ENCODE peak calls at places on chromosomes 12 and 14, in four cellular contexts. One of them, this sample, is unnamed. For H3K4me1, the result is how much of the 10 kb centered on the place peaks cover.

GRCh38 chr14:67387195-67387594 is 24.8 kb downstream of the PLEK2 start:
- DNase-seq in body of pancreas: no peak
- DNase-seq in tibial artery: no peak
- DNase-seq in IMR-90: peak
- DNase-seq in this sample: no peak

GRCh38 chr12:93571360-93571853 is 1.1 kb upstream of the SOCS2 start:
- DNase-seq in tibial artery: peak
- DNase-seq in body of pancreas: peak
- DNase-seq in IMR-90: peak
- DNase-seq in this sample: peak

GRCh38 chr14:69887740-69888657 is 8.8 kb downstream of the SMOC1 start:
- DNase-seq in body of pancreas: no peak
- DNase-seq in tibial artery: no peak
- DNase-seq in IMR-90: peak
- DNase-seq in this sample: no peak

GRCh38 chr12:48512855-48513254 is 12.6 kb upstream of the OR8S1 start:
- DNase-seq in tibial artery: no peak
- DNase-seq in body of pancreas: no peak
- DNase-seq in IMR-90: no peak
- DNase-seq in this sample: no peak

GRCh38 chr12:71045781-71046180 is 112.0 kb downstream of the TSPAN8 start:
- DNase-seq in body of pancreas: no peak
- DNase-seq in IMR-90: no peak
- DNase-seq in tibial artery: no peak
- DNase-seq in this sample: no peak

GRCh38 chr12:64625243-64626077 is 15.2 kb downstream of the RASSF3 start:
- DNase-seq in tibial artery: peak
- DNase-seq in body of pancreas: peak
- DNase-seq in IMR-90: peak
- DNase-seq in this sample: no peak

GRCh38 chr12:121036810-121037326 is 2.2 kb downstream of the OASL start:
- DNase-seq in tibial artery: no peak
- DNase-seq in IMR-90: peak
- DNase-seq in body of pancreas: no peak
- DNase-seq in this sample: no peak

GRCh38 chr12:63823040-63823439 is 21.5 kb upstream of the SRGAP1 start:
- DNase-seq in IMR-90: no peak
- DNase-seq in tibial artery: no peak
- DNase-seq in body of pancreas: no peak
- DNase-seq in this sample: no peak

GRCh38 chr14:65486856-65487255 is 74.3 kb downstream of the FUT8 start:
- DNase-seq in tibial artery: no peak
- DNase-seq in IMR-90: peak
- DNase-seq in body of pancreas: no peak
- DNase-seq in this sample: no peak

GRCh38 chr12:78403681-78404080 is 460.9 kb upstream of the SYT1 start:
- DNase-seq in tibial artery: no peak
- DNase-seq in IMR-90: peak
- DNase-seq in body of pancreas: no peak
- DNase-seq in this sample: no peak

GRCh38 chr12:21476949-21477348 is 24.5 kb downstream of the RECQL start:
- DNase-seq in body of pancreas: no peak
- DNase-seq in IMR-90: peak
- DNase-seq in tibial artery: no peak
- DNase-seq in this sample: no peak

GRCh38 chr14:21063479-21063878 is 5.9 kb downstream of the RNASE8 start:
- DNase-seq in tibial artery: no peak
- DNase-seq in body of pancreas: peak
- DNase-seq in IMR-90: peak
- DNase-seq in this sample: no peak

GRCh38 chr12:40970320-40970907 is 217.7 kb upstream of the PDZRN4 start:
- DNase-seq in tibial artery: no peak
- DNase-seq in body of pancreas: no peak
- DNase-seq in IMR-90: no peak
- DNase-seq in this sample: no peak

GRCh38 chr12:10030446-10030845 is at the start of gene CLEC9A:
- DNase-seq in IMR-90: no peak
- DNase-seq in body of pancreas: no peak
- DNase-seq in tibial artery: no peak
- DNase-seq in this sample: no peak

GRCh38 chr14:102732924-102733323 is 44.3 kb upstream of the TRAF3 start:
- DNase-seq in IMR-90: no peak
- DNase-seq in body of pancreas: no peak
- DNase-seq in tibial artery: peak
- DNase-seq in this sample: no peak

GRCh38 chr12:124453419-124454351 is 113.7 kb downstream of the NCOR2 start:
- DNase-seq in body of pancreas: peak
- DNase-seq in tibial artery: peak
- DNase-seq in IMR-90: peak
- DNase-seq in this sample: peak
- H3K4me3 ChIP-seq in body of pancreas: no peak
- H3K4me3 ChIP-seq in tibial artery: no peak
- H3K4me3 ChIP-seq in IMR-90: no peak
- H3K4me3 ChIP-seq in this sample: no peak

DNA sequence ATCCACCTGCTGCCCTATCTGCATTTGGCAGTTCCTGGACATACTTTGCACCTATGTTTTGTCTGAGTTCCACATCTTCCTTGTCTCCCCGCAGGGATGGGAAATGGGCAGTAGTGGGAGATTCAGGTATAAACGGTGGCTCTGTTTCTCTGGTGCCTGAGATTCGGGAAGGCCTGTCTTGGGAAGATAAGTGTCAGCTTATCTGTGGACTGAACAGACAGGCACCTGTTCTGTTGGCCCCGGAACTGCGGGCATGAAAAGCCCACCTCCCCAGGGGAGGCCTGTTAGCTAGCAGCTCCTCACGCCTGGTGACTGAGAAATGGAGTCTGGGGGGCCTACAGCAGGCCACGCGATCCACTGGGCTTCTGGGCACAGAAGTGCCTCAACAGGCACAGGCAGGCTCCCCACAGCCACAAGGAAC is 5.8 kb downstream of the PHB2 start:
- DNase-seq in IMR-90: no peak
- DNase-seq in body of pancreas: no peak
- DNase-seq in tibial artery: no peak
- DNase-seq in this sample: no peak
- H3K4me1 ChIP-seq in IMR-90: under half
- H3K4me1 ChIP-seq in body of pancreas: half or more
- H3K4me1 ChIP-seq in tibial artery: under half
- H3K4me1 ChIP-seq in this sample: under half

GRCh38 chr12:31817120-31817519 is 88.3 kb upstream of the AMN1 start:
- DNase-seq in tibial artery: no peak
- DNase-seq in body of pancreas: no peak
- DNase-seq in IMR-90: no peak
- DNase-seq in this sample: no peak
- TF ChIP-seq CTCF in tibial artery: no peak
- TF ChIP-seq CTCF in body of pancreas: no peak
- TF ChIP-seq CTCF in IMR-90: no peak
- TF ChIP-seq CTCF in this sample: no peak

GRCh38 chr12:3167636-3168035 is 90.5 kb downstream of the TSPAN9 start:
- DNase-seq in tibial artery: no peak
- DNase-seq in body of pancreas: no peak
- DNase-seq in IMR-90: no peak
- DNase-seq in this sample: no peak

GRCh38 chr12:3171195-3171591 is 94.0 kb downstream of the TSPAN9 start:
- DNase-seq in IMR-90: peak
- DNase-seq in body of pancreas: no peak
- DNase-seq in tibial artery: no peak
- DNase-seq in this sample: no peak

GRCh38 chr12:3170423-3171194 is 93.4 kb downstream of the TSPAN9 start:
- DNase-seq in body of pancreas: no peak
- DNase-seq in IMR-90: peak
- DNase-seq in tibial artery: no peak
- DNase-seq in this sample: no peak

GRCh38 chr12:3168223-3168770 is 91.1 kb downstream of the TSPAN9 start:
- DNase-seq in IMR-90: no peak
- DNase-seq in tibial artery: no peak
- DNase-seq in body of pancreas: no peak
- DNase-seq in this sample: no peak

DNA sequence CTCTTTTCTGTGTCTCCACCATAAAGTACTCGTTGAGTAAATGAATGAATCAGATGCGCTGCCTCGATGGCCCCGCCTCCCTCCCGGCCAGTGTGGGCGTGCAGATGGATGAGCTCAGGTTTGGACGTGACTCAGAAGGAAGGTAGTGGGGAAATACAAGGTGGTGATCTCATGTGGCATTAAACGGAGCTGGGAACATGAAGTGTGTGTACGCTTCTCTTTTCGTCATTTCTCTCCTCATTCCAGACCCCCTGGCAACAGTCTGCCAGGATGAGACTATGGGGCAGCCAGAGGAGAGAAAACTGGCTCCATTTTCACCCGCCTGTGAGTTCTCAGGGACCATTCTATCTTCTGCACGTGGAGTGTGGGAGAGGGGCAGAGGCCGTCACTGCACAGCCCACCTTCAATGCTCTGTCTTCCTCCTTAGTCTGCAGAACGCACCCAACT is 91.6 kb downstream of the TSPAN9 start:
- DNase-seq in tibial artery: no peak
- DNase-seq in body of pancreas: peak
- DNase-seq in IMR-90: peak
- DNase-seq in this sample: no peak
- H3K4me3 ChIP-seq in tibial artery: no peak
- H3K4me3 ChIP-seq in body of pancreas: no peak
- H3K4me3 ChIP-seq in IMR-90: no peak
- H3K4me3 ChIP-seq in this sample: no peak

DNA sequence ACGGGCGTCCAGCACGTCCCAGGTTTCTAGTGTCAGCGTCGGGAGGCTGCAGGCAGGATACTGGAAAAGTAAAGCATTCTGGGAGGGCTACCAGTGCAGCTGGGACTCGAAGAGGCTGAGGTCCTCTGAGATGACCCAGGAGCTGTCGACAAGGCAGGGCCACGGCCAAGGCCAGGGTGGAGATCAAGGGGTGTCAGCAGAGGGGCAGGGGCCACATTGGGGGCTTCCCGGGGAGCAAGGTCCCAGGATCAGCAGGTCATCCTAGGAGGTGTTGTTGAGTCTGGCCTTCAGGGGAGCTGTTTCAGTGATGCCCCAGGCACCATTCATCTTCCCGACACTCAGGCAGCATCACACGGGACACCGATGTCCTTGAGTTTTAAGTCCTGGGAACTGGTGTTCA is 377.8 kb upstream of the SFSWAP start:
- DNase-seq in body of pancreas: no peak
- DNase-seq in IMR-90: no peak
- DNase-seq in tibial artery: no peak
- DNase-seq in this sample: peak
- H3K4me1 ChIP-seq in body of pancreas: under half
- H3K4me1 ChIP-seq in IMR-90: under half
- H3K4me1 ChIP-seq in tibial artery: under half
- H3K4me1 ChIP-seq in this sample: under half

This sample was measured in right atrium auricular region.